ENCODE peak calls at places on chromosomes 12 and 14, in nine cellular contexts. One of them, this sample, is unnamed.

GRCh38 chr14:26191666-26192065 is 406.2 kb downstream of the NOVA1 start:
- DNase-seq in astrocyte of the cerebellum: no peak
- DNase-seq in lower lobe of right lung: no peak
- DNase-seq in neural progenitor cell: no peak
- DNase-seq in right lobe of liver: no peak
- DNase-seq in AG10803: no peak
- DNase-seq in psoas muscle: no peak
- DNase-seq in PC-3: no peak
- DNase-seq in stomach: no peak
- DNase-seq in this sample: no peak

GRCh38 chr14:104343690-104344640 is 205.6 kb downstream of the KIF26A start:
- DNase-seq in astrocyte of the cerebellum: no peak
- DNase-seq in lower lobe of right lung: peak
- DNase-seq in neural progenitor cell: peak
- DNase-seq in right lobe of liver: peak
- DNase-seq in AG10803: no peak
- DNase-seq in psoas muscle: no peak
- DNase-seq in PC-3: no peak
- DNase-seq in stomach: peak
- DNase-seq in this sample: no peak

GRCh38 chr12:57131896-57132744 is 3.8 kb downstream of the LRP1 start:
- DNase-seq in astrocyte of the cerebellum: no peak
- DNase-seq in lower lobe of right lung: no peak
- DNase-seq in neural progenitor cell: no peak
- DNase-seq in right lobe of liver: no peak
- DNase-seq in AG10803: no peak
- DNase-seq in psoas muscle: no peak
- DNase-seq in PC-3: no peak
- DNase-seq in stomach: no peak
- DNase-seq in this sample: no peak

GRCh38 chr12:1587927-1588573 is 6.3 kb downstream of the FBXL14 start:
- DNase-seq in astrocyte of the cerebellum: no peak
- DNase-seq in lower lobe of right lung: no peak
- DNase-seq in neural progenitor cell: peak
- DNase-seq in right lobe of liver: no peak
- DNase-seq in AG10803: no peak
- DNase-seq in psoas muscle: no peak
- DNase-seq in PC-3: peak
- DNase-seq in stomach: no peak
- DNase-seq in this sample: no peak

GRCh38 chr12:76249501-76249900 is 98.7 kb downstream of the BBS10 start:
- DNase-seq in astrocyte of the cerebellum: no peak
- DNase-seq in lower lobe of right lung: no peak
- DNase-seq in neural progenitor cell: no peak
- DNase-seq in right lobe of liver: no peak
- DNase-seq in AG10803: no peak
- DNase-seq in psoas muscle: no peak
- DNase-seq in PC-3: no peak
- DNase-seq in stomach: no peak
- DNase-seq in this sample: no peak

GRCh38 chr12:124680863-124681778 is 113.7 kb upstream of the NCOR2 start:
- DNase-seq in astrocyte of the cerebellum: peak
- DNase-seq in lower lobe of right lung: peak
- DNase-seq in neural progenitor cell: peak
- DNase-seq in right lobe of liver: peak
- DNase-seq in AG10803: peak
- DNase-seq in psoas muscle: peak
- DNase-seq in PC-3: peak
- DNase-seq in stomach: no peak
- DNase-seq in this sample: peak

GRCh38 chr12:38508246-38508645 is 191.7 kb downstream of the ALG10B start:
- DNase-seq in astrocyte of the cerebellum: no peak
- DNase-seq in lower lobe of right lung: no peak
- DNase-seq in neural progenitor cell: peak
- DNase-seq in right lobe of liver: no peak
- DNase-seq in AG10803: no peak
- DNase-seq in psoas muscle: no peak
- DNase-seq in PC-3: peak
- DNase-seq in stomach: no peak
- DNase-seq in this sample: no peak

GRCh38 chr14:55794655-55795583 is 214.9 kb downstream of the KTN1 start:
- DNase-seq in astrocyte of the cerebellum: no peak
- DNase-seq in lower lobe of right lung: no peak
- DNase-seq in neural progenitor cell: no peak
- DNase-seq in right lobe of liver: no peak
- DNase-seq in AG10803: no peak
- DNase-seq in psoas muscle: no peak
- DNase-seq in PC-3: peak
- DNase-seq in stomach: no peak
- DNase-seq in this sample: peak

GRCh38 chr12:59484575-59484974 is 111.3 kb upstream of the SLC16A7 start:
- DNase-seq in astrocyte of the cerebellum: no peak
- DNase-seq in lower lobe of right lung: no peak
- DNase-seq in neural progenitor cell: no peak
- DNase-seq in right lobe of liver: no peak
- DNase-seq in AG10803: no peak
- DNase-seq in psoas muscle: no peak
- DNase-seq in PC-3: no peak
- DNase-seq in stomach: no peak
- DNase-seq in this sample: no peak

GRCh38 chr14:63290741-63291286 is 27.9 kb downstream of the GPHB5 start:
- DNase-seq in astrocyte of the cerebellum: no peak
- DNase-seq in lower lobe of right lung: no peak
- DNase-seq in neural progenitor cell: peak
- DNase-seq in right lobe of liver: no peak
- DNase-seq in AG10803: peak
- DNase-seq in psoas muscle: no peak
- DNase-seq in PC-3: no peak
- DNase-seq in stomach: no peak
- DNase-seq in this sample: no peak

GRCh38 chr14:52703225-52703624 is 3.8 kb upstream of the PSMC6 start:
- DNase-seq in astrocyte of the cerebellum: peak
- DNase-seq in lower lobe of right lung: no peak
- DNase-seq in neural progenitor cell: no peak
- DNase-seq in right lobe of liver: no peak
- DNase-seq in AG10803: peak
- DNase-seq in psoas muscle: peak
- DNase-seq in PC-3: peak
- DNase-seq in stomach: peak
- DNase-seq in this sample: peak

GRCh38 chr12:26611598-26611997 is 221.4 kb downstream of the ITPR2 start:
- DNase-seq in astrocyte of the cerebellum: no peak
- DNase-seq in lower lobe of right lung: no peak
- DNase-seq in neural progenitor cell: no peak
- DNase-seq in right lobe of liver: no peak
- DNase-seq in AG10803: no peak
- DNase-seq in psoas muscle: no peak
- DNase-seq in PC-3: no peak
- DNase-seq in stomach: no peak
- DNase-seq in this sample: no peak

GRCh38 chr14:76647699-76648298 is 113.5 kb upstream of the VASH1 start:
- DNase-seq in astrocyte of the cerebellum: peak
- DNase-seq in lower lobe of right lung: no peak
- DNase-seq in neural progenitor cell: peak
- DNase-seq in right lobe of liver: peak
- DNase-seq in AG10803: peak
- DNase-seq in psoas muscle: no peak
- DNase-seq in PC-3: peak
- DNase-seq in stomach: no peak
- DNase-seq in this sample: peak

GRCh38 chr14:64625363-64626232 is 75.8 kb downstream of the PPP1R36 start:
- DNase-seq in astrocyte of the cerebellum: no peak
- DNase-seq in lower lobe of right lung: no peak
- DNase-seq in neural progenitor cell: no peak
- DNase-seq in right lobe of liver: peak
- DNase-seq in AG10803: no peak
- DNase-seq in psoas muscle: no peak
- DNase-seq in PC-3: no peak
- DNase-seq in stomach: peak
- DNase-seq in this sample: no peak

GRCh38 chr14:61925043-61925442 is 162.8 kb downstream of the SNAPC1 start:
- DNase-seq in astrocyte of the cerebellum: peak
- DNase-seq in lower lobe of right lung: no peak
- DNase-seq in neural progenitor cell: peak
- DNase-seq in right lobe of liver: no peak
- DNase-seq in AG10803: peak
- DNase-seq in psoas muscle: no peak
- DNase-seq in PC-3: peak
- DNase-seq in stomach: no peak
- DNase-seq in this sample: no peak
- TF ChIP-seq CTCF in astrocyte of the cerebellum: no peak
- TF ChIP-seq CTCF in lower lobe of right lung: peak
- TF ChIP-seq CTCF in neural progenitor cell: peak
- TF ChIP-seq CTCF in right lobe of liver: no peak
- TF ChIP-seq CTCF in AG10803: peak
- TF ChIP-seq CTCF in psoas muscle: no peak
- TF ChIP-seq CTCF in PC-3: peak
- TF ChIP-seq CTCF in stomach: no peak
- TF ChIP-seq CTCF in this sample: peak

GRCh38 chr12:53345486-53346195 is 9.5 kb upstream of the SP7 start:
- DNase-seq in astrocyte of the cerebellum: no peak
- DNase-seq in lower lobe of right lung: no peak
- DNase-seq in neural progenitor cell: no peak
- DNase-seq in right lobe of liver: no peak
- DNase-seq in AG10803: peak
- DNase-seq in psoas muscle: peak
- DNase-seq in PC-3: no peak
- DNase-seq in stomach: peak
- DNase-seq in this sample: no peak
- TF ChIP-seq CTCF in astrocyte of the cerebellum: no peak
- TF ChIP-seq CTCF in lower lobe of right lung: no peak
- TF ChIP-seq CTCF in neural progenitor cell: no peak
- TF ChIP-seq CTCF in right lobe of liver: no peak
- TF ChIP-seq CTCF in AG10803: peak
- TF ChIP-seq CTCF in psoas muscle: no peak
- TF ChIP-seq CTCF in PC-3: peak
- TF ChIP-seq CTCF in stomach: no peak
- TF ChIP-seq CTCF in this sample: peak

DNA sequence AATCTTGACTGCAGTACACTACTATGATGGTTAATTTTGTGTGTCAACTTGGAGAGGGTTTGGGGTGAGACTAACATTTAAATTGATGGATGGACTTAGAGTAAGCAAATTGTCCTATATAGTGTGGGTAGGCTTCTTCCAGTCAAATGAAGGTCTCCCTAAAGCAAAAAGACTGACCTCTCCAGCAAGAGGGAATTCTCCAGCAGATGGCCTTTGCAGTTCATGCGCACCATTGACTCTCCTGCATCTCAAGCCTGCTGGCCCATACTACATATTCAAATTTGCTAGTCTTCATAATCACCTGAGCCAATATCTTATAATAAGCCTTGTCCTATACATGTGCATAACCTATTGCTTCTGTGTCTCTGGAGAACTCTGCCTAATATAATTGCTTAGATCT is 260.2 kb downstream of the RERGL start:
- DNase-seq in astrocyte of the cerebellum: no peak
- DNase-seq in lower lobe of right lung: no peak
- DNase-seq in neural progenitor cell: no peak
- DNase-seq in right lobe of liver: no peak
- DNase-seq in AG10803: no peak
- DNase-seq in psoas muscle: no peak
- DNase-seq in PC-3: no peak
- DNase-seq in stomach: no peak
- DNase-seq in this sample: no peak
- TF ChIP-seq CTCF in astrocyte of the cerebellum: no peak
- TF ChIP-seq CTCF in lower lobe of right lung: no peak
- TF ChIP-seq CTCF in neural progenitor cell: no peak
- TF ChIP-seq CTCF in right lobe of liver: no peak
- TF ChIP-seq CTCF in AG10803: no peak
- TF ChIP-seq CTCF in psoas muscle: no peak
- TF ChIP-seq CTCF in PC-3: no peak
- TF ChIP-seq CTCF in stomach: no peak
- TF ChIP-seq CTCF in this sample: no peak

DNA sequence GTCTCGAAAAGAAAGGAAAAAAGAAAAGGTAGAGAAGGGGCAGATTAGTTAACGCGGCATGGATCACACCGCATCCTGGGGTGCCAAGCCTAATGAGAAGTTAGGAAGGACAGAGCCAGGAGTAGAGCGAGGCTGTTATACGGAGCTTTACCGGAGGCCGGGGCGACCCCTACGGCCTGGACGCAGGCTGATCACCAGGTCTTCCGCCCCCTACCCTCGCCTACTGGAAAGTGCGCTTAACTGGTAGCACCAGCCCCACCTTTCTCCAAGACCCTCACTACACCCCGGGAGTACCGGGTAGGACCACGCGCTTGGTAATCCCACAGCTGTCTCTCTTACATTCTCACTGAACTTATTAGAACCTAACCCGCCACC is 33.8 kb downstream of the WBP11 start:
- DNase-seq in astrocyte of the cerebellum: no peak
- DNase-seq in lower lobe of right lung: peak
- DNase-seq in neural progenitor cell: peak
- DNase-seq in right lobe of liver: peak
- DNase-seq in AG10803: peak
- DNase-seq in psoas muscle: peak
- DNase-seq in PC-3: no peak
- DNase-seq in stomach: peak
- DNase-seq in this sample: no peak
- TF ChIP-seq CTCF in astrocyte of the cerebellum: no peak
- TF ChIP-seq CTCF in lower lobe of right lung: no peak
- TF ChIP-seq CTCF in neural progenitor cell: no peak
- TF ChIP-seq CTCF in right lobe of liver: no peak
- TF ChIP-seq CTCF in AG10803: peak
- TF ChIP-seq CTCF in psoas muscle: no peak
- TF ChIP-seq CTCF in PC-3: no peak
- TF ChIP-seq CTCF in stomach: no peak
- TF ChIP-seq CTCF in this sample: no peak

DNA sequence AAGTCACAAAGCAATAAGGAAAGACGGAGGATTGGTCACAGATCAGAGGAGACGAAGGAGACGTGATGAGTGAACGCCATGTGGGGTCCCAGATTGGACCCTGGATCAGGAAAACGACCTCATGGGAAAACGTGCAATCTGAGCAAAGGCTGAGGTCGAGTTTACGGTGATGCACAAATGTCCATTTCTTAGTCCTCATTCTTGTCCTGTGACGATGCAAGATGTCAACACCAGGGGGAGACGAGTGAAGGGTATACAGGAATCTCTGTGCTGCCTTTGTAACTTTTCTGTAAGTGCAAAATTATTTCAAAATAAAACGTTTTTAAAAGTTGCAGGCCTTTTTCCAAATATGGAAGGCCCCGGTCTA is 329.8 kb downstream of the MED13L start:
- DNase-seq in astrocyte of the cerebellum: no peak
- DNase-seq in lower lobe of right lung: no peak
- DNase-seq in neural progenitor cell: no peak
- DNase-seq in right lobe of liver: no peak
- DNase-seq in AG10803: no peak
- DNase-seq in psoas muscle: no peak
- DNase-seq in PC-3: no peak
- DNase-seq in stomach: no peak
- DNase-seq in this sample: no peak
- TF ChIP-seq CTCF in astrocyte of the cerebellum: no peak
- TF ChIP-seq CTCF in lower lobe of right lung: no peak
- TF ChIP-seq CTCF in neural progenitor cell: peak
- TF ChIP-seq CTCF in right lobe of liver: no peak
- TF ChIP-seq CTCF in AG10803: peak
- TF ChIP-seq CTCF in psoas muscle: no peak
- TF ChIP-seq CTCF in PC-3: no peak
- TF ChIP-seq CTCF in stomach: no peak
- TF ChIP-seq CTCF in this sample: no peak

DNA sequence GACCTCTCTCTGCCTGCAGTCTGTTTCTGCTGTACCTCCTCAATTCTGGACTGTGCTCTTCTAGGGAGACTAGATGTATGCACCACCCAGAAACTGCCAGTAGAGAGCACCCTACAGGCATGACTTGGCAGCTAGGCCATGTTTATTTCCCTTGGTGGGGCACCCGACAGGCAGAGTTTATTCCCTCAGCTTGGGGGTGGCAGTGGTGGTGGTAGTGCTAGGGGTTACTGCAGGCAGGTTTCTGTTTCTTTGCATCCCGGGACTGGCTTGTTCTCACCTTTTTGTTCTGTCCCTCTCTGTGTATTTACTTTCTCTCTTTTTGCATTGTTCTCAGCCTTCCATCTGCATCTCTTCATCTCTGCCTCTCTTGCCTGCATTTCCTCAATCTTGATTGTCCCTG is 13.6 kb downstream of the PRPF40B start:
- DNase-seq in astrocyte of the cerebellum: peak
- DNase-seq in lower lobe of right lung: no peak
- DNase-seq in neural progenitor cell: peak
- DNase-seq in right lobe of liver: peak
- DNase-seq in AG10803: peak
- DNase-seq in psoas muscle: no peak
- DNase-seq in PC-3: peak
- DNase-seq in stomach: peak
- DNase-seq in this sample: peak
- TF ChIP-seq CTCF in astrocyte of the cerebellum: peak
- TF ChIP-seq CTCF in lower lobe of right lung: peak
- TF ChIP-seq CTCF in neural progenitor cell: peak
- TF ChIP-seq CTCF in right lobe of liver: peak
- TF ChIP-seq CTCF in AG10803: peak
- TF ChIP-seq CTCF in psoas muscle: peak
- TF ChIP-seq CTCF in PC-3: peak
- TF ChIP-seq CTCF in stomach: no peak
- TF ChIP-seq CTCF in this sample: peak